ENCODE peak calls at places on chromosomes 4 and X, in seven cellular contexts. One of them, this sample, is unnamed.
A peak's percentile ranks its signal among the peaks of the same experiment; 100 is the strongest.

GRCh38 chrX:111131572-111131971 is 35.6 kb downstream of the PAK3 start:
- DNase-seq in K562: no peak
- DNase-seq in A549: no peak
- DNase-seq in HepG2: no peak
- DNase-seq in HCT116: no peak
- DNase-seq in H1: no peak
- DNase-seq in IMR-90: peak; percentile 33
- DNase-seq in this sample: no peak

GRCh38 chrX:110401142-110401541 is 42.5 kb downstream of the RTL9 start:
- DNase-seq in K562: no peak
- DNase-seq in A549: peak; percentile 34
- DNase-seq in HepG2: no peak
- DNase-seq in HCT116: no peak
- DNase-seq in H1: no peak
- DNase-seq in IMR-90: no peak
- DNase-seq in this sample: no peak

GRCh38 chrX:758917-759316 is 128.3 kb downstream of the SHOX start:
- DNase-seq in K562: no peak
- DNase-seq in A549: no peak
- DNase-seq in HepG2: no peak
- DNase-seq in HCT116: no peak
- DNase-seq in H1: no peak
- DNase-seq in IMR-90: no peak
- DNase-seq in this sample: no peak

GRCh38 chrX:2237976-2238375 is 262.8 kb downstream of the DHRSX start:
- DNase-seq in K562: no peak
- DNase-seq in A549: no peak
- DNase-seq in HepG2: no peak
- DNase-seq in HCT116: no peak
- DNase-seq in H1: no peak
- DNase-seq in IMR-90: no peak
- DNase-seq in this sample: no peak

GRCh38 chrX:103783971-103784370 is 7.3 kb downstream of the PLP1 start:
- DNase-seq in K562: no peak
- DNase-seq in A549: no peak
- DNase-seq in HepG2: no peak
- DNase-seq in HCT116: no peak
- DNase-seq in H1: no peak
- DNase-seq in IMR-90: peak; percentile 11
- DNase-seq in this sample: no peak

GRCh38 chrX:81708506-81708905 is 506.6 kb downstream of the SH3BGRL start:
- DNase-seq in K562: no peak
- DNase-seq in A549: no peak
- DNase-seq in HepG2: no peak
- DNase-seq in HCT116: no peak
- DNase-seq in H1: no peak
- DNase-seq in IMR-90: no peak
- DNase-seq in this sample: no peak

GRCh38 chr4:167339781-167340180 is 105.5 kb upstream of the SPOCK3 start:
- DNase-seq in K562: no peak
- DNase-seq in A549: no peak
- DNase-seq in HepG2: no peak
- DNase-seq in HCT116: no peak
- DNase-seq in H1: no peak
- DNase-seq in IMR-90: no peak
- DNase-seq in this sample: no peak

GRCh38 chr4:114025176-114025777 is 45.8 kb upstream of the ARSJ start:
- DNase-seq in K562: no peak
- DNase-seq in A549: no peak
- DNase-seq in HepG2: peak; percentile 5
- DNase-seq in HCT116: no peak
- DNase-seq in H1: no peak
- DNase-seq in IMR-90: no peak
- DNase-seq in this sample: peak; percentile 33

GRCh38 chr4:78629991-78630541 is 78.5 kb downstream of the ANXA3 start:
- DNase-seq in K562: peak; percentile 28
- DNase-seq in A549: no peak
- DNase-seq in HepG2: no peak
- DNase-seq in HCT116: no peak
- DNase-seq in H1: no peak
- DNase-seq in IMR-90: no peak
- DNase-seq in this sample: no peak

DNA sequence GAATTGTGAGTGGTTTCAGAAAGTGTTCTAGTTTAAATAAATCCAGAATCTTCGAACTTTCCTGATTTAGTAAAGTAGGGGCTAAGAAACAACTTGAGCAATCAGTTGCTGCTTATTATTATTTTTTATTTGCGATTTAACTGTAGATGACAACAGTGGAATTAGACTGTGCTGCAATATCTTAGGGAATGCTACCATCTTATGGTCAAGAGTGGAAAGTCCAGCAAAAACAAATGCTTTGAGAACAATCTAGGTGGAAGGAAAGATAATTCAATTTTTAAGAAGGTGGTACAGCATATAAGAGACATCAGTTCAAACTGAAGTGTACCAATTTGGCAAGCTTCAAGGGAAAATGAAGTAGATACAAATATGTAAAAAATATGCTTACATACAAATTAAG is 73.3 kb downstream of the CYLC1 start:
- DNase-seq in K562: no peak
- DNase-seq in A549: peak; percentile 0
- DNase-seq in HepG2: no peak
- DNase-seq in HCT116: no peak
- DNase-seq in H1: no peak
- DNase-seq in IMR-90: no peak
- DNase-seq in this sample: no peak
- TF ChIP-seq CTCF in K562: no peak
- TF ChIP-seq CTCF in A549: no peak
- TF ChIP-seq CTCF in HepG2: no peak
- TF ChIP-seq CTCF in HCT116: no peak
- TF ChIP-seq CTCF in H1: peak; percentile 19
- TF ChIP-seq CTCF in IMR-90: no peak
- TF ChIP-seq CTCF in this sample: peak; percentile 5

GRCh38 chr4:30537462-30537861 is 182.7 kb upstream of the PCDH7 start:
- DNase-seq in K562: no peak
- DNase-seq in A549: peak; percentile 7
- DNase-seq in HepG2: no peak
- DNase-seq in HCT116: peak; percentile 76
- DNase-seq in H1: no peak
- DNase-seq in IMR-90: peak; percentile 80
- DNase-seq in this sample: no peak
- TF ChIP-seq CEBPB in K562: no peak
- TF ChIP-seq CEBPB in A549: no peak
- TF ChIP-seq CEBPB in HepG2: no peak
- TF ChIP-seq CEBPB in HCT116: no peak
- TF ChIP-seq CEBPB in H1: no peak
- TF ChIP-seq CEBPB in IMR-90: no peak
- TF ChIP-seq CEBPB in this sample: no peak

DNA sequence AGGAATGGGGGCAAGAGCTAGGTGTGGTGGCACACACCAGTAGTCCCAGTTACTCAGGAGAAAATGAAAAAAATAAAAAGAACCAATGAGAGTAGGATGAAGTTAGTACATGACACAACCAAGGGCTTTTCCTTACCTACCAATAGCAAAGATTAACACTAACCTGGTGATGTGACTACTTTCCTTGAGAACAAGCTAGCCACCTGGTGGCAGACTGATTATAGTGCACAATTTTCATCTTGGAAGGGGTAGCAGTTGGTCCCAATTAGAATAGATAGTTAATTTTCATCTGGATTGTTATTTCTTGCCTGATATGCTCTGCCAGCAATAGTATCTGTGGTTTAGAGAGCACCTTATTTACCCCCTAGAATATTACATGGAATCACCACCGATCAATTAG is 1216.8 kb upstream of the PABPC4L start:
- DNase-seq in K562: no peak
- DNase-seq in A549: peak; percentile 13
- DNase-seq in HepG2: peak; percentile 3
- DNase-seq in HCT116: peak; percentile 37
- DNase-seq in H1: no peak
- DNase-seq in IMR-90: peak; percentile 29
- DNase-seq in this sample: no peak
- TF ChIP-seq CTCF in K562: no peak
- TF ChIP-seq CTCF in A549: peak; percentile 15
- TF ChIP-seq CTCF in HepG2: peak; percentile 35
- TF ChIP-seq CTCF in HCT116: peak; percentile 23
- TF ChIP-seq CTCF in H1: peak; percentile 70
- TF ChIP-seq CTCF in IMR-90: peak; percentile 39
- TF ChIP-seq CTCF in this sample: peak; percentile 47

DNA sequence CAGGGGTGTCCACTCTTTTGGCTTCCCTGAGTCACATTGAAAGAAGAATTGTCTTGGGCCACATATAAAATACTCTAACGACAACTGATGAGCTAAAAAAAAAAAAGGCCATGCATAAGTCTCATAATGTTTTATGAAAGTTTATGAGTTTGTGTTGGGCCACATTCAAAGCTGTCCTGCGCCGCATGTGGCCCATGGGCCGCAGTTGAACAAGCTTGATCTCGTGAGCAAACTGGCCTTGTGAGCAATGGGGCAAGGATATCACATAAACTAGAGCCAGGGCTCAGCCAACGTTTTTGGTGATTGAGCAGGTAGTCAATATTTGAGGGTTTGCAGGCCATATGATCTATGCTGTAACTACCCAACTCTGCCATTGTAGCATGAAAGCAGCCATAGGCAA is 44.6 kb upstream of the PHKA2 start:
- DNase-seq in K562: no peak
- DNase-seq in A549: no peak
- DNase-seq in HepG2: no peak
- DNase-seq in HCT116: no peak
- DNase-seq in H1: no peak
- DNase-seq in IMR-90: no peak
- DNase-seq in this sample: no peak
- TF ChIP-seq CEBPB in K562: no peak
- TF ChIP-seq CEBPB in A549: no peak
- TF ChIP-seq CEBPB in HepG2: no peak
- TF ChIP-seq CEBPB in HCT116: no peak
- TF ChIP-seq CEBPB in H1: no peak
- TF ChIP-seq CEBPB in IMR-90: no peak
- TF ChIP-seq CEBPB in this sample: no peak

GRCh38 chrX:134753185-134754008 is 95.1 kb upstream of the PLAC1 start:
- DNase-seq in K562: no peak
- DNase-seq in A549: peak; percentile 74
- DNase-seq in HepG2: peak; percentile 1
- DNase-seq in HCT116: no peak
- DNase-seq in H1: no peak
- DNase-seq in IMR-90: peak; percentile 65
- DNase-seq in this sample: no peak
- TF ChIP-seq CTCF in K562: no peak
- TF ChIP-seq CTCF in A549: peak; percentile 68
- TF ChIP-seq CTCF in HepG2: peak; percentile 20
- TF ChIP-seq CTCF in HCT116: peak; percentile 37
- TF ChIP-seq CTCF in H1: no peak
- TF ChIP-seq CTCF in IMR-90: peak; percentile 37
- TF ChIP-seq CTCF in this sample: peak; percentile 13

GRCh38 chr4:102163404-102164140 is 181.7 kb downstream of the SLC39A8 start:
- DNase-seq in K562: no peak
- DNase-seq in A549: no peak
- DNase-seq in HepG2: no peak
- DNase-seq in HCT116: no peak
- DNase-seq in H1: no peak
- DNase-seq in IMR-90: no peak
- DNase-seq in this sample: no peak
- TF ChIP-seq CEBPB in K562: no peak
- TF ChIP-seq CEBPB in A549: no peak
- TF ChIP-seq CEBPB in HepG2: no peak
- TF ChIP-seq CEBPB in HCT116: no peak
- TF ChIP-seq CEBPB in H1: no peak
- TF ChIP-seq CEBPB in IMR-90: no peak
- TF ChIP-seq CEBPB in this sample: no peak

GRCh38 chrX:29707088-29707487 is 508.3 kb upstream of the MAGEB2 start:
- DNase-seq in K562: no peak
- DNase-seq in A549: no peak
- DNase-seq in HepG2: no peak
- DNase-seq in HCT116: no peak
- DNase-seq in H1: no peak
- DNase-seq in IMR-90: no peak
- DNase-seq in this sample: no peak
- TF ChIP-seq CTCF in K562: no peak
- TF ChIP-seq CTCF in A549: no peak
- TF ChIP-seq CTCF in HepG2: no peak
- TF ChIP-seq CTCF in HCT116: no peak
- TF ChIP-seq CTCF in H1: no peak
- TF ChIP-seq CTCF in IMR-90: no peak
- TF ChIP-seq CTCF in this sample: no peak

GRCh38 chr4:95091272-95091671 is 333.5 kb downstream of the BMPR1B start:
- DNase-seq in K562: no peak
- DNase-seq in A549: peak; percentile 60
- DNase-seq in HepG2: no peak
- DNase-seq in HCT116: no peak
- DNase-seq in H1: no peak
- DNase-seq in IMR-90: peak; percentile 38
- DNase-seq in this sample: no peak

GRCh38 chr4:95093936-95094929 is 336.5 kb downstream of the BMPR1B start:
- DNase-seq in K562: no peak
- DNase-seq in A549: peak; percentile 86
- DNase-seq in HepG2: no peak
- DNase-seq in HCT116: no peak
- DNase-seq in H1: no peak
- DNase-seq in IMR-90: no peak
- DNase-seq in this sample: no peak

GRCh38 chr4:95092762-95093161 is 335.0 kb downstream of the BMPR1B start:
- DNase-seq in K562: no peak
- DNase-seq in A549: peak; percentile 46
- DNase-seq in HepG2: no peak
- DNase-seq in HCT116: no peak
- DNase-seq in H1: no peak
- DNase-seq in IMR-90: no peak
- DNase-seq in this sample: no peak

GRCh38 chr4:95093460-95093859 is 335.7 kb downstream of the BMPR1B start:
- DNase-seq in K562: no peak
- DNase-seq in A549: no peak
- DNase-seq in HepG2: no peak
- DNase-seq in HCT116: no peak
- DNase-seq in H1: no peak
- DNase-seq in IMR-90: no peak
- DNase-seq in this sample: no peak

DNA sequence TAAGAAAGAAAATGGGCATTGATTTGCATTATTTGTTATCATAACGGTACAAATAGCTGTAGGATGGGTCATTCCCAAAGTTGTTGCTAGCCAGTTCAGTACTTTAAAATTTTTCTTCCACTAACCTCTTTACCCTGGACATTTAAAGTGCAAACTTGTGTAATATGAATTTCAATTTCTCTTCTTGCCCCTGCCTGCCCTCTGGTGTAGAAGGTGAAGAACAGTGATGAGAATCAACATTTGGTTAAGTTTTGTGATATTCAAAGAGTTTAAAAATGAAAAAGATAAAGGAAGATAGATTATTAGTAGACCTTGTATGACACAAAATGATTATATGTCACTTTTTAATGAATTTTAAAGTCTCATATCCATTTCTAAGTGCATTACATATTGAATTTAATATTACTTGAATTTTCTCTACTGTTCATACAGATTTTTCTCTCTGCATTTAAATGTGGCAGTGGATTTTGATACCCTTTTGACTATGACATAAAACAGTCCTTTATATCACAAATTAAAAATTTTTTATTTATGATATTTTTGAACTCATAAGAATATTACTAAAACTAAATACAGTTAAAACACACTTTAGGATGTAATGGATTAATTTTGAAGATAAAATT is 337.7 kb downstream of the BMPR1B start:
- DNase-seq in K562: no peak
- DNase-seq in A549: peak; percentile 78
- DNase-seq in HepG2: peak; percentile 5
- DNase-seq in HCT116: peak; percentile 7
- DNase-seq in H1: no peak
- DNase-seq in IMR-90: peak; percentile 59
- DNase-seq in this sample: no peak
- TF ChIP-seq CEBPB in K562: no peak
- TF ChIP-seq CEBPB in A549: peak; percentile 78
- TF ChIP-seq CEBPB in HepG2: no peak
- TF ChIP-seq CEBPB in HCT116: no peak
- TF ChIP-seq CEBPB in H1: peak; percentile 13
- TF ChIP-seq CEBPB in IMR-90: peak; percentile 57
- TF ChIP-seq CEBPB in this sample: no peak

GRCh38 chrX:47643926-47644325 is 6.4 kb downstream of the ELK1 start:
- DNase-seq in K562: no peak
- DNase-seq in A549: peak; percentile 26
- DNase-seq in HepG2: no peak
- DNase-seq in HCT116: no peak
- DNase-seq in H1: no peak
- DNase-seq in IMR-90: peak; percentile 47
- DNase-seq in this sample: no peak
- TF ChIP-seq CTCF in K562: peak; percentile 37
- TF ChIP-seq CTCF in A549: peak; percentile 22
- TF ChIP-seq CTCF in HepG2: peak; percentile 38
- TF ChIP-seq CTCF in HCT116: peak; percentile 31
- TF ChIP-seq CTCF in H1: peak; percentile 39
- TF ChIP-seq CTCF in IMR-90: peak; percentile 44
- TF ChIP-seq CTCF in this sample: peak; percentile 37